ENCODE peak calls at places on chromosomes 13 and 19, in five cellular contexts. Z is choroid plexus epithelial cell, D is cardiac fibroblast, C is psoas muscle, V is bronchial epithelial cell. E is an unnamed sample.

GRCh38 chr13:110574161-110574560 is 12.6 kb upstream of the RAB20 start:
- DNase-seq in V (no peak), C (no peak), Z (no peak), D (no peak), E (no peak)

GRCh38 chr19:12293771-12294307 is 844 bp downstream of the ZNF44 start:
- DNase-seq in C (peak), D (peak), Z (peak), V (peak), E (peak)

GRCh38 chr13:111873676-111874178 is 193.2 kb upstream of the SOX1 start:
- DNase-seq in D (no peak), Z (no peak), C (no peak), V (no peak), E (no peak)

GRCh38 chr13:104301216-104301975 is 1235.2 kb upstream of the SLC10A2 start:
- DNase-seq in Z (no peak), V (no peak), D (no peak), C (no peak), E (no peak)

GRCh38 chr19:1377965-1378785 is 5.5 kb upstream of the NDUFS7 start:
- DNase-seq in D (no peak), V (no peak), C (no peak), Z (no peak), E (peak)

GRCh38 chr19:2548966-2549365 is 73.0 kb downstream of the GADD45B start:
- DNase-seq in C (no peak), V (no peak), D (no peak), Z (no peak), E (no peak)

GRCh38 chr13:51786425-51787010 is 17.4 kb downstream of the DHRS12 start:
- DNase-seq in C (no peak), Z (peak), V (no peak), D (no peak), E (no peak)

GRCh38 chr13:67390462-67391093 is 160.4 kb upstream of the PCDH9 start:
- DNase-seq in D (peak), C (no peak), V (no peak), Z (peak), E (no peak)

GRCh38 chr13:43122706-43123268 is 99.4 kb downstream of the DNAJC15 start:
- DNase-seq in V (no peak), D (no peak), Z (no peak), C (no peak), E (no peak)

GRCh38 chr13:21620858-21621257 is 16.9 kb upstream of the MICU2 start:
- DNase-seq in D (no peak), V (no peak), Z (no peak), C (no peak), E (no peak)

GRCh38 chr13:95250961-95251360 is 50.3 kb downstream of the ABCC4 start:
- DNase-seq in C (no peak), D (no peak), Z (no peak), V (no peak), E (no peak)

GRCh38 chr19:33780746-33781145 is 15.9 kb upstream of the KCTD15 start:
- DNase-seq in Z (peak), C (no peak), D (no peak), V (no peak), E (no peak)

GRCh38 chr19:33514885-33515485 is 6.6 kb downstream of the PEPD start:
- DNase-seq in C (peak), V (no peak), D (peak), Z (no peak), E (peak)

GRCh38 chr19:42386974-42387707 is 3.0 kb downstream of the CNFN start:
- DNase-seq in D (peak), V (peak), C (peak), Z (peak), E (peak)

GRCh38 chr19:51372649-51373504 is at the start of gene NKG7:
- DNase-seq in D (no peak), V (no peak), C (peak), Z (no peak), E (no peak)

GRCh38 chr13:91739751-91740150 is 341.3 kb downstream of the GPC5 start:
- DNase-seq in C (no peak), Z (no peak), D (no peak), V (no peak), E (no peak)

GRCh38 chr13:60018536-60018935 is 145.2 kb downstream of the DIAPH3 start:
- DNase-seq in C (no peak), D (no peak), Z (no peak), V (no peak), E (no peak)

GRCh38 chr13:37617162-37617561 is 18.6 kb upstream of the POSTN start:
- DNase-seq in C (no peak), V (peak), Z (peak), D (peak), E (no peak)

GRCh38 chr19:15508035-15508710 is at the start of gene CYP4F22:
- DNase-seq in V (no peak), D (no peak), Z (no peak), C (no peak), E (no peak)

GRCh38 chr19:17719730-17720486 is 628 bp downstream of the MAP1S start:
- DNase-seq in Z (no peak), D (no peak), V (peak), C (no peak), E (peak)

GRCh38 chr19:8302357-8302691 is 5.8 kb downstream of the CD320 start:
- DNase-seq in Z (peak), C (peak), V (no peak), D (peak), E (peak)

GRCh38 chr19:43872547-43873336 is 45.6 kb downstream of the ZNF283 start:
- DNase-seq in Z (peak), C (no peak), D (peak), V (peak), E (no peak)

GRCh38 chr13:21055016-21055415 is 6.4 kb downstream of the LATS2 start:
- DNase-seq in V (no peak), D (peak), Z (no peak), C (no peak), E (no peak)

GRCh38 chr13:113448885-113449692 is 4.2 kb downstream of the ADPRHL1 start:
- DNase-seq in D (peak), Z (no peak), V (peak), C (peak), E (no peak)

GRCh38 chr19:3210347-3211017 is 14.0 kb upstream of the CELF5 start:
- DNase-seq in Z (peak), C (peak), V (peak), D (peak), E (peak)

GRCh38 chr13:80037505-80037888 is 303.4 kb downstream of the SPRY2 start:
- DNase-seq in V (peak), C (no peak), D (peak), Z (peak), E (no peak)

GRCh38 chr19:3193256-3194062 is 7.7 kb downstream of the NCLN start:
- DNase-seq in Z (no peak), C (no peak), V (no peak), D (no peak), E (no peak)

GRCh38 chr13:30859326-30859725 is 46.7 kb upstream of the MEDAG start:
- DNase-seq in C (no peak), Z (peak), V (peak), D (no peak), E (no peak)

GRCh38 chr13:112174476-112175110 is 107.6 kb downstream of the SOX1 start:
- DNase-seq in V (no peak), Z (no peak), D (no peak), C (no peak), E (no peak)

GRCh38 chr19:52936151-52936957 is 13.1 kb upstream of the ZNF888 start:
- DNase-seq in C (no peak), Z (no peak), V (no peak), D (no peak), E (no peak)

GRCh38 chr19:33171916-33172359 is 22.2 kb upstream of the LRP3 start:
- DNase-seq in Z (no peak), D (peak), C (no peak), V (peak), E (no peak)

GRCh38 chr13:40983725-40984669 is 35.1 kb downstream of the ELF1 start:
- DNase-seq in C (no peak), V (peak), D (peak), Z (no peak), E (no peak)

GRCh38 chr19:8438236-8438635 is 6.5 kb upstream of the HNRNPM start:
- DNase-seq in V (no peak), Z (no peak), C (peak), D (no peak), E (no peak)

GRCh38 chr13:76216729-76217128 is 580.6 kb downstream of the LMO7 start:
- DNase-seq in C (no peak), Z (no peak), D (no peak), V (peak), E (no peak)

GRCh38 chr13:95603887-95604533 is 40.5 kb downstream of the DZIP1 start:
- DNase-seq in Z (peak), C (no peak), D (peak), V (peak), E (peak)

GRCh38 chr13:53781941-53782340 is 753.3 kb downstream of the OLFM4 start:
- DNase-seq in V (no peak), Z (no peak), C (no peak), D (peak), E (no peak)

GRCh38 chr13:79678100-79678499 is 197.1 kb downstream of the NDFIP2 start:
- DNase-seq in Z (peak), D (peak), C (no peak), V (peak), E (no peak)

GRCh38 chr19:19217110-19217509 is 5.4 kb downstream of the NCAN start:
- DNase-seq in V (peak), Z (peak), C (no peak), D (peak), E (no peak)

DNA sequence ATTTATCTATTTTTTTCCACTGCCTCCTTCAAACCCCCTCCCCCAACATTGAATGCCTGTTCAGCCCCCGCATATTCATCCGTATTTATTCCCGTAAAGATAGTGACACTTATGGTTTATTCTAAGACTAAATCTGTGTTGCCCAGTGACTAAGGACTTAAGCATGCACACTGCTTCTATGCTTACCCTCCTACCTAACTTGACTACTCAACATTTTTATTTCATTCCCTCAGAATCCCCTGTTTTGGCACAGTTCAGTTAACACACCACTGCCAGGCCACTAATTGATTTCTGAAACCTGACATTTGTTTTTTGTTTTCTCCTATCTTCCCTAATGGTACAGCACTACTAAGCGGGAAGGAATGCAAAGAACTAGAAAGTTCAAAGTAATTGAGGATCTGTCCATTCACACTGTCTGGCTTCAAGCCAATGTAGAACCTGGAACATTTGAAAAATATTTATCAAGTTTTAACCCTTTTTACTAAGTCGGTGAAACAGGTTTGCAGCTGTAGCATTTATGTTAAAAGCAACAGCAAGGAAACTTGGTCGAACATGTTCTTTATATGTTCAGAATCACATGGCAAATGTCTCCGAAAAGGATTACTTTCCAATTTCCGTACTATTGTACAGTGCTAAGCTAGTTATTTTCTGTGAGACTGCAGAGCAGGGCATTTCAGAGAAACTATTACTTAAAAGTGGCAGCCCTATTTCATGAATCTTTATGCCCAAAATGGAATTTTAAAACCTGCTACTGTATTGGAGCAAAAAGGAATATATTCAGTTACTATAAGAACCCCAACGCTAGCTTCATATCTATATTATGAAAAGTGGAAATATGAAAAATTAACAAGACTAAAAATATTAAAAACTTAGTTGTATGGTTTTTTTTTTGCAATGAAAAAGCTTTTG is 2.5 kb upstream of the KLF5 start:
- DNase-seq in Z (peak), V (peak), D (peak), C (no peak), E (no peak)
- H3K4me3 ChIP-seq in Z (no peak), V (peak), D (no peak), C (no peak), E (no peak)

DNA sequence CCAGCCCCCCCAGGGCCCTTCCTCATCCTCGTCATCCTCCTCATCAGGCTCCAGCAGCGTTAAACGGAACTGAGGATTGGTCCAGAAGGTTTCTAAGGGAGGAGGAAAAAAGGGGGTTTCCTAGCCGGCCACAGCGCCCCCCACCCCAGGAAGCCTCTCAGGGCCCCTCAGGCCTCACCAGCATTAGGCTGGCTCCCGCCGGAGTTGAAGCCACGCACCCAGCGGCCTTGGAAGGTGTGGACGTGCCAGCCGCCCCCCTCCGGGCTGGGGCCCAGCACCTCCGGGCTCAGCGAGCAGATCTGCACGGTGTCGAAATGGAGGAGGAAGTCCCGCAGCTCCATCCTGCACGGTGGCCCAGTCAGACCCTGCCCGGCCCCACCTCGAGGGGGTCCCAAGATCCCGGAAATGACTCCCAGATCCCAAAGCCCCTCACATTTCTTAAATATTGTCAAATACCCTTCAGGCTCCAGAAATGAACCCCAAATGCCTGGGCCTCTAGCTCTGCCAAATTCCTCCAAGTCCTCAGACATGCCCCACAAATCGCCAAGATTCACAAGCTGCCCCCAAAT is 6.9 kb downstream of the CAPN12 start:
- DNase-seq in Z (no peak), D (no peak), C (no peak), V (no peak), E (no peak)
- TF ChIP-seq CTCF in Z (no peak), D (no peak), C (no peak), V (no peak), E (no peak)

GRCh38 chr19:5586300-5587070 is 18.7 kb upstream of the TINCR start:
- DNase-seq in D (no peak), V (peak), Z (no peak), C (peak), E (no peak)
- H3K4me3 ChIP-seq in D (no peak), V (no peak), Z (no peak), C (peak), E (no peak)

DNA sequence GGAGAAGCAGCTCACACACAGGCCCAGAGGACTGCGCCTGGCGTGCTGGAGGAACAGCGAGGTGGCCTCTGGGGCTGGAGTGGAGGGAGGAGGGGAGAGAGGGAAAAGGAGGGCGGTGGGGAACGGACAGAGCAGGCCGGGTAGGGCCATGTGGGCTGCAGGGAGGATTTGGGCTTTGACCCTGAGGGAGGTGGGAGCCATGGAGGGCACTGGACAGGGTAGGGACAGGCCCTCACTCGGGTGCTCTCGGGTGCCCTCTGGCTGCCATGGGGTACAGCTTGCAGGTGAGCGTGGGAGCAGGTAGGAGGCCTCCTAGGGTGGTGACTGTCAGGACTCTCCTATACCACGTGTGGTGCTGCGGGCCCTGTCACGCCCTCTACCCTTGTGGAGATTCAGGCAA is 22.8 kb downstream of the PLIN4 start:
- DNase-seq in D (no peak), Z (no peak), C (peak), V (peak), E (no peak)
- TF ChIP-seq CTCF in D (no peak), Z (peak), C (no peak), V (peak), E (no peak)

GRCh38 chr19:46599716-46600392 is 1.3 kb upstream of the CALM3 start:
- DNase-seq in D (no peak), V (no peak), Z (no peak), C (no peak), E (no peak)

GRCh38 chr19:46602392-46603194 is 1.5 kb downstream of the CALM3 start:
- DNase-seq in Z (no peak), V (no peak), C (no peak), D (no peak), E (no peak)

GRCh38 chr19:46600393-46601317 is 475 bp upstream of the CALM3 start:
- DNase-seq in D (peak), C (peak), V (peak), Z (peak), E (peak)

GRCh38 chr19:46603195-46603637 is 2.1 kb downstream of the CALM3 start:
- DNase-seq in D (no peak), C (no peak), Z (no peak), V (no peak), E (no peak)

GRCh38 chr19:46601318-46602224 is at the start of gene CALM3:
- DNase-seq in D (no peak), V (no peak), C (no peak), Z (no peak), E (no peak)
- H3K4me3 ChIP-seq in D (peak), V (peak), C (peak), Z (peak), E (peak)

GRCh38 chr19:29841559-29842367 is 30.0 kb downstream of the CCNE1 start:
- DNase-seq in D (peak), V (peak), Z (peak), C (peak), E (peak)

GRCh38 chr19:29842471-29843179 is 30.8 kb downstream of the CCNE1 start:
- DNase-seq in C (peak), D (no peak), V (no peak), Z (no peak), E (no peak)

GRCh38 chr19:29843180-29844051 is 31.6 kb downstream of the CCNE1 start:
- DNase-seq in D (no peak), Z (peak), C (peak), V (no peak), E (peak)

GRCh38 chr19:29840066-29840950 is 28.5 kb downstream of the CCNE1 start:
- DNase-seq in V (no peak), D (no peak), C (peak), Z (no peak), E (no peak)

GRCh38 chr19:29841209-29841558 is 29.4 kb downstream of the CCNE1 start:
- DNase-seq in V (no peak), D (no peak), Z (peak), C (peak), E (no peak)
- TF ChIP-seq CTCF in V (no peak), D (no peak), Z (no peak), C (no peak), E (no peak)

E was measured in heart right ventricle.